ENCODE peak calls at places on chromosome 6, in eight cellular contexts. One of them, this sample, is unnamed.

GRCh38 chr6:31572041-31572911 is at the start of gene LTA:
- DNase-seq in RWPE1: no peak
- DNase-seq in OCI-LY7: peak; percentile 70
- DNase-seq in pancreas: no peak
- DNase-seq in epithelial cell of esophagus: no peak
- DNase-seq in cardiac muscle cell: no peak
- DNase-seq in activated B cell treated with CpG ODN at 0.5 μM for 24 hours: peak; percentile 72
- DNase-seq in cardiac fibroblast: no peak
- DNase-seq in this sample: no peak

GRCh38 chr6:168128631-168129291 is 49.7 kb upstream of the FRMD1 start:
- DNase-seq in RWPE1: no peak
- DNase-seq in OCI-LY7: no peak
- DNase-seq in pancreas: no peak
- DNase-seq in epithelial cell of esophagus: no peak
- DNase-seq in cardiac muscle cell: no peak
- DNase-seq in activated B cell treated with CpG ODN at 0.5 μM for 24 hours: no peak
- DNase-seq in cardiac fibroblast: no peak
- DNase-seq in this sample: no peak

GRCh38 chr6:19399406-19399805 is 437.8 kb upstream of the ID4 start:
- DNase-seq in RWPE1: no peak
- DNase-seq in OCI-LY7: no peak
- DNase-seq in pancreas: no peak
- DNase-seq in epithelial cell of esophagus: no peak
- DNase-seq in cardiac muscle cell: peak; percentile 42
- DNase-seq in activated B cell treated with CpG ODN at 0.5 μM for 24 hours: no peak
- DNase-seq in cardiac fibroblast: peak; percentile 56
- DNase-seq in this sample: no peak

GRCh38 chr6:20404641-20405032 is 3.0 kb downstream of the E2F3 start:
- DNase-seq in RWPE1: peak; percentile 60
- DNase-seq in OCI-LY7: peak; percentile 86
- DNase-seq in pancreas: peak; percentile 17
- DNase-seq in epithelial cell of esophagus: peak; percentile 81
- DNase-seq in cardiac muscle cell: peak; percentile 77
- DNase-seq in activated B cell treated with CpG ODN at 0.5 μM for 24 hours: peak; percentile 23
- DNase-seq in cardiac fibroblast: peak; percentile 78
- DNase-seq in this sample: peak; percentile 76

GRCh38 chr6:81996414-81996813 is 243.9 kb upstream of the TENT5A start:
- DNase-seq in RWPE1: peak; percentile 39
- DNase-seq in OCI-LY7: no peak
- DNase-seq in pancreas: no peak
- DNase-seq in epithelial cell of esophagus: peak; percentile 80
- DNase-seq in cardiac muscle cell: peak; percentile 63
- DNase-seq in activated B cell treated with CpG ODN at 0.5 μM for 24 hours: no peak
- DNase-seq in cardiac fibroblast: peak; percentile 61
- DNase-seq in this sample: peak; percentile 64

GRCh38 chr6:160975111-160975510 is 16.5 kb upstream of the MAP3K4 start:
- DNase-seq in RWPE1: no peak
- DNase-seq in OCI-LY7: no peak
- DNase-seq in pancreas: no peak
- DNase-seq in epithelial cell of esophagus: no peak
- DNase-seq in cardiac muscle cell: no peak
- DNase-seq in activated B cell treated with CpG ODN at 0.5 μM for 24 hours: no peak
- DNase-seq in cardiac fibroblast: no peak
- DNase-seq in this sample: no peak

GRCh38 chr6:156880913-156881312 is 103.7 kb downstream of the ARID1B start:
- DNase-seq in RWPE1: no peak
- DNase-seq in OCI-LY7: no peak
- DNase-seq in pancreas: no peak
- DNase-seq in epithelial cell of esophagus: peak; percentile 69
- DNase-seq in cardiac muscle cell: no peak
- DNase-seq in activated B cell treated with CpG ODN at 0.5 μM for 24 hours: no peak
- DNase-seq in cardiac fibroblast: no peak
- DNase-seq in this sample: peak; percentile 43

GRCh38 chr6:12717356-12717755 is 789 bp downstream of the PHACTR1 start:
- DNase-seq in RWPE1: no peak
- DNase-seq in OCI-LY7: no peak
- DNase-seq in pancreas: no peak
- DNase-seq in epithelial cell of esophagus: peak; percentile 3
- DNase-seq in cardiac muscle cell: no peak
- DNase-seq in activated B cell treated with CpG ODN at 0.5 μM for 24 hours: no peak
- DNase-seq in cardiac fibroblast: no peak
- DNase-seq in this sample: no peak

GRCh38 chr6:148818939-148819575 is 72.2 kb downstream of the UST start:
- DNase-seq in RWPE1: no peak
- DNase-seq in OCI-LY7: no peak
- DNase-seq in pancreas: no peak
- DNase-seq in epithelial cell of esophagus: no peak
- DNase-seq in cardiac muscle cell: no peak
- DNase-seq in activated B cell treated with CpG ODN at 0.5 μM for 24 hours: no peak
- DNase-seq in cardiac fibroblast: no peak
- DNase-seq in this sample: peak; percentile 33

GRCh38 chr6:10082385-10082784 is 332.5 kb downstream of the TFAP2A start:
- DNase-seq in RWPE1: no peak
- DNase-seq in OCI-LY7: no peak
- DNase-seq in pancreas: no peak
- DNase-seq in epithelial cell of esophagus: peak; percentile 91
- DNase-seq in cardiac muscle cell: no peak
- DNase-seq in activated B cell treated with CpG ODN at 0.5 μM for 24 hours: no peak
- DNase-seq in cardiac fibroblast: no peak
- DNase-seq in this sample: peak; percentile 71

GRCh38 chr6:15434263-15434662 is 188.4 kb downstream of the JARID2 start:
- DNase-seq in RWPE1: no peak
- DNase-seq in OCI-LY7: no peak
- DNase-seq in pancreas: no peak
- DNase-seq in epithelial cell of esophagus: no peak
- DNase-seq in cardiac muscle cell: no peak
- DNase-seq in activated B cell treated with CpG ODN at 0.5 μM for 24 hours: no peak
- DNase-seq in cardiac fibroblast: no peak
- DNase-seq in this sample: no peak

GRCh38 chr6:100464162-100464851 is 414 bp downstream of the SIM1 start:
- DNase-seq in RWPE1: no peak
- DNase-seq in OCI-LY7: no peak
- DNase-seq in pancreas: peak; percentile 17
- DNase-seq in epithelial cell of esophagus: no peak
- DNase-seq in cardiac muscle cell: no peak
- DNase-seq in activated B cell treated with CpG ODN at 0.5 μM for 24 hours: no peak
- DNase-seq in cardiac fibroblast: no peak
- DNase-seq in this sample: no peak

GRCh38 chr6:14119764-14120163 is 2.2 kb downstream of the CD83 start:
- DNase-seq in RWPE1: no peak
- DNase-seq in OCI-LY7: no peak
- DNase-seq in pancreas: no peak
- DNase-seq in epithelial cell of esophagus: no peak
- DNase-seq in cardiac muscle cell: no peak
- DNase-seq in activated B cell treated with CpG ODN at 0.5 μM for 24 hours: no peak
- DNase-seq in cardiac fibroblast: no peak
- DNase-seq in this sample: no peak

GRCh38 chr6:135498178-135498841 is 770 bp upstream of the AHI1 start:
- DNase-seq in RWPE1: peak; percentile 56
- DNase-seq in OCI-LY7: peak; percentile 69
- DNase-seq in pancreas: peak; percentile 74
- DNase-seq in epithelial cell of esophagus: peak; percentile 87
- DNase-seq in cardiac muscle cell: peak; percentile 93
- DNase-seq in activated B cell treated with CpG ODN at 0.5 μM for 24 hours: peak; percentile 37
- DNase-seq in cardiac fibroblast: peak; percentile 94
- DNase-seq in this sample: peak; percentile 85

GRCh38 chr6:94349227-94349626 is 929.9 kb upstream of the EPHA7 start:
- DNase-seq in RWPE1: no peak
- DNase-seq in OCI-LY7: no peak
- DNase-seq in pancreas: no peak
- DNase-seq in epithelial cell of esophagus: no peak
- DNase-seq in cardiac muscle cell: no peak
- DNase-seq in activated B cell treated with CpG ODN at 0.5 μM for 24 hours: no peak
- DNase-seq in cardiac fibroblast: no peak
- DNase-seq in this sample: no peak

GRCh38 chr6:143805832-143806281 is 37.3 kb upstream of the LTV1 start:
- DNase-seq in RWPE1: no peak
- DNase-seq in OCI-LY7: no peak
- DNase-seq in pancreas: no peak
- DNase-seq in epithelial cell of esophagus: no peak
- DNase-seq in cardiac muscle cell: peak; percentile 77
- DNase-seq in activated B cell treated with CpG ODN at 0.5 μM for 24 hours: no peak
- DNase-seq in cardiac fibroblast: peak; percentile 70
- DNase-seq in this sample: peak; percentile 38

GRCh38 chr6:84422380-84422968 is 195.0 kb upstream of the CEP162 start:
- DNase-seq in RWPE1: peak; percentile 31
- DNase-seq in OCI-LY7: no peak
- DNase-seq in pancreas: peak; percentile 20
- DNase-seq in epithelial cell of esophagus: peak; percentile 32
- DNase-seq in cardiac muscle cell: peak; percentile 88
- DNase-seq in activated B cell treated with CpG ODN at 0.5 μM for 24 hours: no peak
- DNase-seq in cardiac fibroblast: peak; percentile 85
- DNase-seq in this sample: peak; percentile 67

GRCh38 chr6:28585335-28585734 is 59.7 kb downstream of the GPX5 start:
- DNase-seq in RWPE1: peak; percentile 63
- DNase-seq in OCI-LY7: no peak
- DNase-seq in pancreas: no peak
- DNase-seq in epithelial cell of esophagus: peak; percentile 83
- DNase-seq in cardiac muscle cell: peak; percentile 75
- DNase-seq in activated B cell treated with CpG ODN at 0.5 μM for 24 hours: no peak
- DNase-seq in cardiac fibroblast: peak; percentile 51
- DNase-seq in this sample: peak; percentile 54
- TF ChIP-seq CTCF in RWPE1: no peak
- TF ChIP-seq CTCF in OCI-LY7: no peak
- TF ChIP-seq CTCF in pancreas: no peak
- TF ChIP-seq CTCF in epithelial cell of esophagus: no peak
- TF ChIP-seq CTCF in cardiac muscle cell: peak; percentile 36
- TF ChIP-seq CTCF in activated B cell treated with CpG ODN at 0.5 μM for 24 hours: no peak
- TF ChIP-seq CTCF in cardiac fibroblast: peak; percentile 29
- TF ChIP-seq CTCF in this sample: no peak

DNA sequence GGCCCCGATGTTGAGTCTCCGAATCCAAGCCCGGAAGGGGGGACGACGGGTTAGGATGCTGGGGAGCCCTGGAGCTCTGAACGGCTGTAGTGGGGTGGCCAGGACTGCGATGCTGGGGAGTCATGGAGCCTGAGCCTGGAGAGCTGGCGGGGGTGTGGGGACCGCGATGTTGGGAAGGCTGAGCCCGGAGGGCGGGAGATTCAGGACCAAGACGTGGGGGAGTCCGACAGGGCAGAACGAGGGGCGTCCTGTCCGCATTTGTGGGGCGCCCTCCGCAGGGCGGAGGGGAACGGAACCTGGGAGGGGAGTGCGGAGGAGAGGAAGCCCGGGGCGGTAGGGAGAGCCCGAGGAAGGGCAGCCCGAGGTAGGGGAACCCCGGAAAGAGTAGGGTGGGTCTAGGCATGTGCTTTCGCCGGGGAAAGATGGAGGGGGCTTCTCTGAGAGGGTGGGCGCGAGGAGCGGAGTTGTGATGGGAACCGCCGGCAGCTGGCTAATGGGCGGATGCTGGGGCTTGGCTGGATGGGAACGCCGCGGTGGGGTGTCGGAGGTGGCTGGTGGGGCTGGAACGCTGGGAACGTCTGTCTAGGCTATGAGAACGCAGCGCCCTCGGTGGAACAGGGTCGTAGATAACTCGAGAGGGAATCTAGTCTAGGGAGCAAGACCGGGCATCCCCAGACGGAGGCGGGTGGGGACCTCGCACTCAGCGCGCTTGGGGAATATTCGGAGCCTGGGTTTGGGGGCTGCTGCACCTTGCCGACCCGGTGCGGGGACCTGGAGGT is 681 bp downstream of the PAQR8 start:
- DNase-seq in RWPE1: peak; percentile 38
- DNase-seq in OCI-LY7: peak; percentile 55
- DNase-seq in pancreas: peak; percentile 11
- DNase-seq in epithelial cell of esophagus: no peak
- DNase-seq in cardiac muscle cell: peak; percentile 7
- DNase-seq in activated B cell treated with CpG ODN at 0.5 μM for 24 hours: peak; percentile 52
- DNase-seq in cardiac fibroblast: peak; percentile 8
- DNase-seq in this sample: peak; percentile 21
- TF ChIP-seq CTCF in RWPE1: peak; percentile 21
- TF ChIP-seq CTCF in OCI-LY7: peak; percentile 69
- TF ChIP-seq CTCF in pancreas: no peak
- TF ChIP-seq CTCF in epithelial cell of esophagus: no peak
- TF ChIP-seq CTCF in cardiac muscle cell: no peak
- TF ChIP-seq CTCF in activated B cell treated with CpG ODN at 0.5 μM for 24 hours: no peak
- TF ChIP-seq CTCF in cardiac fibroblast: no peak
- TF ChIP-seq CTCF in this sample: no peak

GRCh38 chr6:150016324-150017185 is 8.8 kb downstream of the RAET1L start:
- DNase-seq in RWPE1: peak; percentile 63
- DNase-seq in OCI-LY7: peak; percentile 76
- DNase-seq in pancreas: peak; percentile 73
- DNase-seq in epithelial cell of esophagus: peak; percentile 71
- DNase-seq in cardiac muscle cell: peak; percentile 74
- DNase-seq in activated B cell treated with CpG ODN at 0.5 μM for 24 hours: peak; percentile 36
- DNase-seq in cardiac fibroblast: peak; percentile 80
- DNase-seq in this sample: peak; percentile 74
- TF ChIP-seq CTCF in RWPE1: peak; percentile 63
- TF ChIP-seq CTCF in OCI-LY7: peak; percentile 79
- TF ChIP-seq CTCF in pancreas: peak; percentile 53
- TF ChIP-seq CTCF in epithelial cell of esophagus: peak; percentile 59
- TF ChIP-seq CTCF in cardiac muscle cell: peak; percentile 48
- TF ChIP-seq CTCF in activated B cell treated with CpG ODN at 0.5 μM for 24 hours: no peak
- TF ChIP-seq CTCF in cardiac fibroblast: peak; percentile 51
- TF ChIP-seq CTCF in this sample: peak; percentile 65

DNA sequence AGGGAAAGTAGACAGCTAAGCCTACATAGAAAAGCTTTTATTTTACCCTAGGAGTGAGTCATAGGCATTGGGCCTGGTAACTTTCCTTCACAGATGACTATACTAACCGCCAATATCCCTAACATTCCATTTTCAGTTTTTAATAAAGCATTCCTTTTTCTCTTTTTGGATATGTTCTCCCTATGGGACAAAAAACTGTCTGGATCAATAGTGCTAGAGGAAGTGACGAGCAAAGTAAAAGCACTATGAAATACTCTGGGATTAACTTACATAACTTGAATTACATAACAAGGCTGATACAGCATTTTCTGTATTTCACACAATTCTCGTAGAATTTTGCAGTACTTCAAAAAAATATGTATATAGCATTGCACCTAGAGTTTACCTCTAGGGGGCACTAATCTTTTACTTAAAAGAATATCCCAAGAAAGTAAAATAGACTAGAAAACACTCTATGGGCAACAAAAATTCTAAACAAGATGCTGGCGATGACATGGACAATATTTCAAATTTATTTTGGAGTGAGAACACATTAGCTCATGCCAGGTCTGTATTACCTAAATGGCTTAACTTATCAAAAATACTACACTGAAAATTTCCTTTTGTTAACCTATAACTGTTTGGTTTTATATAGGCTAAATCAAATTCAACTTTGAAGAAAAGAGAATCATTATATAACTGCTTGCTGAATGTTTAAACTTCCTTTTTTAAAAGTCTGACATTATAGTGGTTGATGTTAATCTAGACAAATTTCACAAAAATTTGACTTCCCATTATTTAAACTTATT is 66.3 kb upstream of the DST start:
- DNase-seq in RWPE1: peak; percentile 66
- DNase-seq in OCI-LY7: peak; percentile 54
- DNase-seq in pancreas: no peak
- DNase-seq in epithelial cell of esophagus: peak; percentile 61
- DNase-seq in cardiac muscle cell: peak; percentile 77
- DNase-seq in activated B cell treated with CpG ODN at 0.5 μM for 24 hours: no peak
- DNase-seq in cardiac fibroblast: peak; percentile 85
- DNase-seq in this sample: peak; percentile 59
- TF ChIP-seq CTCF in RWPE1: peak; percentile 69
- TF ChIP-seq CTCF in OCI-LY7: peak; percentile 86
- TF ChIP-seq CTCF in pancreas: peak; percentile 29
- TF ChIP-seq CTCF in epithelial cell of esophagus: peak; percentile 38
- TF ChIP-seq CTCF in cardiac muscle cell: peak; percentile 59
- TF ChIP-seq CTCF in activated B cell treated with CpG ODN at 0.5 μM for 24 hours: no peak
- TF ChIP-seq CTCF in cardiac fibroblast: peak; percentile 53
- TF ChIP-seq CTCF in this sample: peak; percentile 24

GRCh38 chr6:2482773-2483172 is 237.4 kb upstream of the GMDS start:
- DNase-seq in RWPE1: no peak
- DNase-seq in OCI-LY7: peak; percentile 4
- DNase-seq in pancreas: no peak
- DNase-seq in epithelial cell of esophagus: no peak
- DNase-seq in cardiac muscle cell: no peak
- DNase-seq in activated B cell treated with CpG ODN at 0.5 μM for 24 hours: no peak
- DNase-seq in cardiac fibroblast: no peak
- DNase-seq in this sample: no peak
- TF ChIP-seq CTCF in RWPE1: no peak
- TF ChIP-seq CTCF in OCI-LY7: peak; percentile 55
- TF ChIP-seq CTCF in pancreas: no peak
- TF ChIP-seq CTCF in epithelial cell of esophagus: peak; percentile 19
- TF ChIP-seq CTCF in cardiac muscle cell: no peak
- TF ChIP-seq CTCF in activated B cell treated with CpG ODN at 0.5 μM for 24 hours: no peak
- TF ChIP-seq CTCF in cardiac fibroblast: peak; percentile 2
- TF ChIP-seq CTCF in this sample: no peak

This sample was measured in MCF 10A.